ENCODE peak calls at places on chromosomes 1 and 21, in four cellular contexts. W is cardiac fibroblast, T is GM10248, Z is AG04450. J is an unnamed sample.

GRCh38 chr1:19872190-19872589 is 10.0 kb upstream of the OTUD3 start:
- DNase-seq in W (no peak), T (no peak), Z (no peak), J (no peak)

GRCh38 chr1:31587720-31588423 is 11.6 kb downstream of the TINAGL1 start:
- DNase-seq in W (peak; percentile 54), T (peak; percentile 82), Z (no peak), J (peak; percentile 40)

GRCh38 chr1:201985355-201985754 is 2.9 kb downstream of the RNPEP start:
- DNase-seq in W (no peak), T (no peak), Z (no peak), J (no peak)

GRCh38 chr1:155938220-155938627 is 3.2 kb upstream of the RXFP4 start:
- DNase-seq in W (peak; percentile 80), T (peak; percentile 67), Z (no peak), J (peak; percentile 63)

GRCh38 chr21:38902608-38903445 is 97.1 kb downstream of the ETS2 start:
- DNase-seq in W (no peak), T (no peak), Z (no peak), J (no peak)

GRCh38 chr21:42861311-42862122 is 17.8 kb downstream of the WDR4 start:
- DNase-seq in W (no peak), T (no peak), Z (no peak), J (no peak)

GRCh38 chr1:167128261-167129227 is 34.7 kb downstream of the STYXL2 start:
- DNase-seq in W (no peak), T (no peak), Z (no peak), J (no peak)

GRCh38 chr1:153260980-153261792 is 1.7 kb downstream of the LORICRIN start:
- DNase-seq in W (peak; percentile 21), T (no peak), Z (no peak), J (no peak)

GRCh38 chr1:14969006-14969405 is 184.5 kb upstream of the TMEM51 start:
- DNase-seq in W (no peak), T (no peak), Z (no peak), J (no peak)

GRCh38 chr1:108107658-108108057 is 92.5 kb downstream of the SLC25A24 start:
- DNase-seq in W (no peak), T (no peak), Z (no peak), J (no peak)

GRCh38 chr1:20708057-20708456 is 9.8 kb downstream of the KIF17 start:
- DNase-seq in W (no peak), T (no peak), Z (no peak), J (no peak)

DNA sequence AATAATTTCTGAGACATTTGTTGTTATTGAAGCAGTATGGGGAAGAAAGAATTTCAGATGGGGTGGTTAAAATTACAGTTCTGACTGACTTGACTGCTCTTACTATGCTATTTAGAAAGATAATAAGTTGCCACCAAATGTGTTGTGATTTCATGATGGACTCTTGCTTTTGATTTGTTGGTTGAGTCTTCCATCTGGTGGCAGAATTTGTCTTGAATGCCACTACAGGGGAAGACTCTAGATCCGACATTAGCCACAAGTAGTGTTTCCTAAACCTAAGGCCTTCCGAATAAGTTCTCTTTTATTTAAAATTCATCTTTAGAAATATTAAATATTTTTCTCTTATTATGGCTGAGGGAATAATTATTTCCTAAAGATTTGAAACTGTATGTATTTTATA is 190.9 kb upstream of the ADGRL4 start:
- DNase-seq in W (peak; percentile 58), T (no peak), Z (no peak), J (no peak)
- TF ChIP-seq CTCF in W (peak; percentile 30), T (peak; percentile 19), Z (peak; percentile 24), J (no peak)

GRCh38 chr1:21939650-21940374 is 2.7 kb upstream of the HSPG2 start:
- DNase-seq in W (peak; percentile 95), T (no peak), Z (peak; percentile 85), J (peak; percentile 68)
- TF ChIP-seq CTCF in W (peak; percentile 56), T (no peak), Z (peak; percentile 71), J (no peak)

GRCh38 chr1:2406451-2407041 is 5.8 kb downstream of the PEX10 start:
- DNase-seq in W (no peak), T (no peak), Z (no peak), J (no peak)
- TF ChIP-seq CTCF in W (no peak), T (no peak), Z (no peak), J (no peak)

DNA sequence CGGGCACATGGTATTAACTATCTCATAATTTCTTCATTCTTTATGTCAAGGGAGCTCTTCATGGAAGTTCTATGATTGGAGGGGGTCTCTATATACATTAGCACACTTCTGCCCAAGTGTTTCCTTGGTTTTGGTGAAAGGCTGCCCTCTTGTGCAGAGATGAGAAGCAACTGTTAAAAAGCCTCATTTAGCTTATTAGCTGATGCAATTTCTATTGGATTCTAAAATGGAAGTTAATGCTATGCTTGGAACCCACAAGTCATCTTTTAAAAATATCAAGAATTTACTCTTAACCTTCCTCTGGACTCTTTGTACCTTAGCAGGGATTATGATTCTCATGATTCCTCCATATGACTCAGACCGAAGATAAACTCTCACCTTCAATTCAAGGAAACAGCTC is 328.9 kb downstream of the PTBP2 start:
- DNase-seq in W (peak; percentile 76), T (no peak), Z (no peak), J (no peak)
- TF ChIP-seq CTCF in W (peak; percentile 56), T (no peak), Z (peak; percentile 57), J (no peak)

DNA sequence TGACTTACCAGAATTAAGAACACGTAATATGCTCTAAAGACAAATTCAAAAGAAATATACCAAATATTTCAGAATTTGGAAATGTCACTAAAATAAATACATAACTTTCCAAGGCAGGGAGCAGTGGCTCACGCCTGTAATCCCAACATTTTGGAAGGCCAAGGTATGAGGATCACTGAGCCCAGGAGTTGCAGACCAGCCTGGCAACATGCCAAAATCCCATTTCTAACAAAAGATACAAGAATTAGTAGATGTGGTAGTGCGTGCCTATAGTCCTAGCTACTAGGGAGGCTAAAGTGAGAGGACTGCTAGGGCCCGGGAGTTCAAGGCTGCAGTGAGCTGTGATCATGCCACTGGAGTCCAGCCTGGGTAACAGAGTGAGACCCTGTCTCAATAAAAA is 11.7 kb downstream of the LUZP1 start:
- DNase-seq in W (no peak), T (no peak), Z (no peak), J (no peak)
- TF ChIP-seq CTCF in W (no peak), T (no peak), Z (no peak), J (no peak)

GRCh38 chr1:226575436-226576390 is 27.1 kb downstream of the STUM start:
- DNase-seq in W (no peak), T (no peak), Z (no peak), J (no peak)
- TF ChIP-seq CTCF in W (no peak), T (no peak), Z (no peak), J (no peak)

DNA sequence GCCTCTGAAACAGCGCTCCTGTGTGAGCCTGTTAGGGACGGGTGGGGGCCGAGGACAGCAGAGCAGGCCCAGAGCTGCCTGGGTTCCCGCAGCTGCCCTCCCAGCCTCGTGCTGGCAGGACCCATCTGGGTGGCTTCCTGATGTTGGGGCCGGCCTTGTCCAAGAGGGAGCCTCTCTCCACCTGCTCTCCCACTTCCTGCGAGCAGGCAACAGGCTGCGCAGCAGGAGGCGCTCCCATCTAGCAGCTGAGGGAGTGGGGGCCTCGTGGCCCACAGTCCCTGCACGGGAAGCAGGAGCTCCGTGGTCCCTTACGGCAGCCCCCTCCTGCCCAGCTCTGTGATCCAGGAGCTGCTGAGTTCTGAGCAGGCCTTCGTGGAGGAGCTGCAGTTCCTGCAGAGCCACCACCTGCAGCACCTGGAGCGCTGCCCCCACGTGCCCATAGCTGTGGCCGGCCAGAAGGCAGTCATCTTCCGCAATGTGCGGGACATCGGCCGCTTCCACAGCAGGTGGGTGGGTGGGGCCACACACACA is 68.0 kb downstream of the TRIM11 start:
- DNase-seq in W (no peak), T (no peak), Z (no peak), J (no peak)
- TF ChIP-seq CTCF in W (no peak), T (no peak), Z (no peak), J (no peak)